ENCODE peak calls at places on chromosome 12, in five cellular contexts. K is H1, U is heart right ventricle, H is mesendoderm, A is neural progenitor cell. N is an unnamed sample.

GRCh38 chr12:113899844-113900471 is 66.2 kb downstream of the RBM19 start:
- DNase-seq in K (no peak), U (no peak), H (peak; percentile 40), A (peak; percentile 71), N (no peak)

GRCh38 chr12:120314220-120314619 is 12.1 kb downstream of the SIRT4 start:
- DNase-seq in K (no peak), U (no peak), H (peak; percentile 59), A (peak; percentile 36), N (no peak)

GRCh38 chr12:47107926-47108325 is 28.2 kb upstream of the AMIGO2 start:
- DNase-seq in K (no peak), U (no peak), H (no peak), A (no peak), N (no peak)

GRCh38 chr12:124837958-124838803 is 25.5 kb downstream of the SCARB1 start:
- DNase-seq in K (no peak), U (peak; percentile 87), H (peak; percentile 56), A (no peak), N (peak; percentile 96)

GRCh38 chr12:64976131-64976530 is 145.0 kb downstream of the WIF1 start:
- DNase-seq in K (no peak), U (no peak), H (no peak), A (no peak), N (no peak)

GRCh38 chr12:6923851-6924250 is 3.9 kb upstream of the ATN1 start:
- DNase-seq in K (no peak), U (no peak), H (no peak), A (no peak), N (no peak)

GRCh38 chr12:104630230-104630670 is 173.5 kb downstream of the CHST11 start:
- DNase-seq in K (no peak), U (no peak), H (no peak), A (peak; percentile 24), N (no peak)

GRCh38 chr12:18221726-18222125 is 39.6 kb upstream of the PIK3C2G start:
- DNase-seq in K (no peak), U (no peak), H (no peak), A (no peak), N (no peak)

GRCh38 chr12:62712561-62712960 is 222.4 kb downstream of the PPM1H start:
- DNase-seq in K (no peak), U (no peak), H (no peak), A (no peak), N (no peak)

GRCh38 chr12:6215932-6216494 is 15.8 kb downstream of the CD9 start:
- DNase-seq in K (no peak), U (no peak), H (peak; percentile 88), A (no peak), N (no peak)

GRCh38 chr12:39103552-39104165 is 198.3 kb upstream of the CPNE8 start:
- DNase-seq in K (no peak), U (peak; percentile 33), H (peak; percentile 82), A (peak; percentile 85), N (no peak)

GRCh38 chr12:120979862-120980696 is 1.7 kb downstream of the HNF1A start:
- DNase-seq in K (no peak), U (no peak), H (no peak), A (peak; percentile 48), N (no peak)

GRCh38 chr12:116236986-116237385 is 40.5 kb downstream of the MED13L start:
- DNase-seq in K (no peak), U (no peak), H (no peak), A (peak; percentile 29), N (no peak)

GRCh38 chr12:684416-684815 is 21.2 kb upstream of the NINJ2 start:
- DNase-seq in K (no peak), U (no peak), H (no peak), A (peak; percentile 10), N (no peak)

GRCh38 chr12:9951026-9951652 is 19.0 kb upstream of the CLEC2A start:
- DNase-seq in K (no peak), U (no peak), H (no peak), A (no peak), N (no peak)

GRCh38 chr12:122852336-122853275 is 17.3 kb downstream of the HIP1R start:
- DNase-seq in K (no peak), U (no peak), H (no peak), A (no peak), N (no peak)

GRCh38 chr12:83015390-83016225 is 328.9 kb downstream of the TMTC2 start:
- DNase-seq in K (no peak), U (no peak), H (no peak), A (no peak), N (no peak)

GRCh38 chr12:91565246-91565645 is 382.6 kb upstream of the DCN start:
- DNase-seq in K (no peak), U (no peak), H (no peak), A (no peak), N (peak; percentile 22)

GRCh38 chr12:80053048-80053790 is 46.1 kb upstream of the OTOGL start:
- DNase-seq in K (no peak), U (peak; percentile 65), H (no peak), A (no peak), N (peak; percentile 86)

DNA sequence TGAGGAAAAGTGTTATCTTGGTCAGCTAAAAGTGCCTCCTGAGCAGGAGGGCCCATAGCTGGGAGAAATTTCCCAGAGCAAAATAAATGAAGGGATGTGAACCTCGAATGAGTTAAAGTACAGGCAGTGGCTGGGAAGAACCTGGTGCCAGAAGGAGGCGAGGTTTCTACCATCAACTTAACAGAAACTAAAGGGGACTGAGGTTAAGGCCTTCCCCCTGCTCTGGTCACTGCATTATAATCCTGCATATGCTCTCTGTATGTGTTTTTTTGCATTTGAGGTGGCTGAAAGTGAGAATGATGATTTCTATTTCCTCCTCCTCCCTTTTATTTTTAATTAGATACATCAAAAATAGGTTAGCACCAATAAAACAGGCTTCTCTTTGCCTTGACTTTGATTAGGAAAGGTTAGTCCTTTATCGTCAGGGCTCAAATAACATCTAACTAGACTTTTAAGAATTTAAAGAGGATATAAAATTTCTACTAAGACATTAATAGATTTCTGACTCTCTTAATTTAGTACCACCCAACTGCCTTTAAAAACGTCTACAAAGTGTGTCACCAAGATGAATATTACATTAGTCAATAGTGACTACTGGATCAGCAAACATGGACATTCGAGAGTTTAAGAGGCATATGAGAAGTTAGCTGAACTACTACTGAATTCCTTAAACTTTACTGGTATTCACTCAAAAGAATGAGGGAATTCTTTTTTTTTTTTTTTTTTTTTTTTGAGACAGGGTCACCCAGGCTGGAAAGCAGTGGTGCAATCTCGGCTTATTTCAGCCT is 49.2 kb downstream of the GALNT4 start:
- DNase-seq in K (no peak), U (no peak), H (no peak), A (no peak), N (no peak)
- H3K4me3 ChIP-seq in K (no peak overlapping the region), U (no peak overlapping the region), H (no peak overlapping the region), A (no peak overlapping the region), N (no peak overlapping the region)

GRCh38 chr12:102956738-102957338 is 636 bp upstream of the ASCL1 start:
- DNase-seq in K (no peak), U (no peak), H (no peak), A (no peak), N (no peak)

GRCh38 chr12:102958830-102959176 is 1.3 kb downstream of the ASCL1 start:
- DNase-seq in K (no peak), U (no peak), H (no peak), A (no peak), N (no peak)

GRCh38 chr12:102957339-102958050 is at the start of gene ASCL1:
- DNase-seq in K (no peak), U (no peak), H (peak; percentile 49), A (peak; percentile 71), N (no peak)

GRCh38 chr12:102959391-102959790 is 1.9 kb downstream of the ASCL1 start:
- DNase-seq in K (no peak), U (no peak), H (no peak), A (peak; percentile 34), N (no peak)

DNA sequence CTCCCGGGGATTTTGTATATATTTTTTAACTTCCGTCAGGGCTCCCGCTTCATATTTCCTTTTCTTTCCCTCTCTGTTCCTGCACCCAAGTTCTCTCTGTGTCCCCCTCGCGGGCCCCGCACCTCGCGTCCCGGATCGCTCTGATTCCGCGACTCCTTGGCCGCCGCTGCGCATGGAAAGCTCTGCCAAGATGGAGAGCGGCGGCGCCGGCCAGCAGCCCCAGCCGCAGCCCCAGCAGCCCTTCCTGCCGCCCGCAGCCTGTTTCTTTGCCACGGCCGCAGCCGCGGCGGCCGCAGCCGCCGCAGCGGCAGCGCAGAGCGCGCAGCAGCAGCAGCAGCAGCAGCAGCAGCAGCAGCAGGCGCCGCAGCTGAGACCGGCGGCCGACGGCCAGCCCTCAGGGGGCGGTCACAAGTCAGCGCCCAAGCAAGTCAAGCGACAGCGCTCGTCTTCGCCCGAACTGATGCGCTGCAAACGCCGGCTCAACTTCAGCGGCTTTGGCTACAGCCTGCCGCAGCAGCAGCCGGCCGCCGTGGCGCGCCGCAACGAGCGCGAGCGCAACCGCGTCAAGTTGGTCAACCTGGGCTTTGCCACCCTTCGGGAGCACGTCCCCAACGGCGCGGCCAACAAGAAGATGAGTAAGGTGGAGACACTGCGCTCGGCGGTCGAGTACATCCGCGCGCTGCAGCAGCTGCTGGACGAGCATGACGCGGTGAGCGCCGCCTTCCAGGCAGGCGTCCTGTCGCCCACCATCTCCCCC is 777 bp downstream of the ASCL1 start:
- DNase-seq in K (no peak), U (no peak), H (peak; percentile 90), A (peak; percentile 94), N (no peak)
- H3K4me3 ChIP-seq in K (peak overlapping the region; percentile 67), U (peak overlapping the region; percentile 21), H (no peak overlapping the region), A (peak overlapping the region; percentile 65), N (peak overlapping the region; percentile 46)

GRCh38 chr12:66297923-66298322 is 4.4 kb upstream of the HELB start:
- DNase-seq in K (no peak), U (no peak), H (no peak), A (no peak), N (no peak)

GRCh38 chr12:66297080-66297479 is 5.2 kb upstream of the HELB start:
- DNase-seq in K (no peak), U (no peak), H (no peak), A (no peak), N (no peak)

GRCh38 chr12:66304296-66304915 is 2.1 kb downstream of the HELB start:
- DNase-seq in K (no peak), U (no peak), H (no peak), A (no peak), N (no peak)

GRCh38 chr12:66302827-66303169 is 505 bp downstream of the HELB start:
- DNase-seq in K (no peak), U (no peak), H (no peak), A (no peak), N (no peak)

GRCh38 chr12:66301944-66302826 is at the start of gene HELB:
- DNase-seq in K (peak; percentile 96), U (peak; percentile 98), H (peak; percentile 99), A (peak; percentile 99), N (peak; percentile 82)
- H3K4me3 ChIP-seq in K (peak within 1 kb of the TSS; percentile 95), U (peak within 1 kb of the TSS; percentile 63), H (peak within 1 kb of the TSS; percentile 97), A (peak within 1 kb of the TSS; percentile 64), N (peak within 1 kb of the TSS; percentile 74)

DNA sequence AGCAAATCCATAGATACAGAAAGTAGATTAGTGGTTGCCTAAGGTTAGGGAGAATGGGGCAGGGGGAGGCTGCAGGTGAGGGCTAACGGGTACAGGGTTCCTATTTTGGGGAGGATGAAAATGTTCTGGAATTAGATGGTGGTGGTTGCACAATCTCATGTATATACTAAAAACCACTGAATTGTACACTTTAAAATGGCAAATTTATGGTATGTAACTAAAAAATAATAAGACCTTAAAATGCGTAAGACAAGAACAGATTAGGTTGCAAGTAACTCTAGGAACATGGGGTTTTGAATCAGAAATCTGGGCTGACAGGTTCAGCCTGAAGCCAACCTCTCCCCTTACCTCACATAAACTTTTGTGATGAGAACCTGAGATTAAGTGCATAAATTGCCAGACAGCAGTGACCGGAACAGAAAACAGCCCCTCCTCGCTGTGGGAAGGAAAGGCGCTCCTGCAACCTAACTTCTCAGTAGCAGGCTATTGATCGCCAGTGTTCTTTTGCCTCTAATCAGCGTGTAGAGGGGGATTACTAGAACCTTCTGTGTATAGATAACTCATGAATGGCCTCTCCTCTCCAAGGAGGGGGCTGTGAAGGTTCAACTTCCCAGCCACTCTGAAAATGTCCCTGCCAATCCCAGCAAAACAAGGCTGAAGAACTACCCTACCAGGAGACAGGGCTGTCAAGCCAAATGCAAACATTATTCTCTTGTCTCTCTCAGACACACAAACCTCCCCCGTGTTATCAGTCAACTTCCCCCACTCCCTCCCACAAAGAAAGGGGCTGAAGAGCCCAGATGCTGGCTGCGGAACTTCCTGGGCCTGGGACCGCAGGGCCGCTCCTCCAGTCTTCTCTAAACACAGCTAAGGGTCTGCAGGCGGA is 1.9 kb downstream of the SSH1 start:
- DNase-seq in K (no peak), U (no peak), H (peak; percentile 59), A (no peak), N (no peak)
- H3K4me3 ChIP-seq in K (peak overlapping the region; percentile 76), U (peak overlapping the region; percentile 80), H (no peak overlapping the region), A (peak overlapping the region; percentile 61), N (peak overlapping the region; percentile 81)

N was measured in skeletal muscle cell.